ENCODE peak calls at places on chromosome 6, in four cellular contexts. T is CD4-positive, alpha-beta memory T cell; B is activated T-helper 1 cell treated with Interleukin-2 at 50 U/mL for 16 hours; H is MM.1S. V is an unnamed sample.

GRCh38 chr6:14876778-14877613 is 368.9 kb upstream of the JARID2 start:
- DNase-seq in T (peak; percentile 41), B (no peak), H (no peak), V (no peak)

GRCh38 chr6:146503096-146503495 is 40.5 kb upstream of the RAB32 start:
- DNase-seq in T (no peak), B (no peak), H (no peak), V (no peak)

GRCh38 chr6:14200047-14200446 is 82.5 kb downstream of the CD83 start:
- DNase-seq in T (no peak), B (no peak), H (no peak), V (no peak)

GRCh38 chr6:1052262-1052661 is 259.6 kb upstream of the FOXQ1 start:
- DNase-seq in T (no peak), B (no peak), H (no peak), V (no peak)

GRCh38 chr6:8182857-8183256 is 80.5 kb upstream of the EEF1E1 start:
- DNase-seq in T (no peak), B (no peak), H (no peak), V (peak; percentile 43)

GRCh38 chr6:37130704-37131103 is 39.2 kb upstream of the PIM1 start:
- DNase-seq in T (no peak), B (no peak), H (no peak), V (peak; percentile 87)

GRCh38 chr6:6631526-6632276 is 43.2 kb downstream of the LY86 start:
- DNase-seq in T (no peak), B (no peak), H (no peak), V (peak; percentile 62)

GRCh38 chr6:122770835-122771601 is 8.5 kb upstream of the FABP7 start:
- DNase-seq in T (no peak), B (no peak), H (no peak), V (no peak)

GRCh38 chr6:158911746-158912158 is 88.2 kb downstream of the RSPH3 start:
- DNase-seq in T (peak; percentile 39), B (no peak), H (no peak), V (peak; percentile 21)

GRCh38 chr6:89941031-89941775 is 46.9 kb downstream of the GJA10 start:
- DNase-seq in T (no peak), B (no peak), H (no peak), V (no peak)

GRCh38 chr6:124190256-124190655 is 386.6 kb downstream of the NKAIN2 start:
- DNase-seq in T (no peak), B (no peak), H (no peak), V (no peak)

V was measured in thyroid gland.